ENCODE peak calls at places on chromosomes 1 and 21, in eight cellular contexts. One of them, this sample, is unnamed.
A peak's percentile ranks its signal among the peaks of the same experiment; 100 is the strongest.

GRCh38 chr1:85061711-85062424 is 13.6 kb upstream of the MCOLN3 start:
- DNase-seq in activated CD4-positive, alpha-beta T cell treated with anti-CD3 and anti-CD28 coated beads, Interleukin-2, amount 50 U/mL, for 48 hours: peak; percentile 80
- DNase-seq in WTC11: peak; percentile 91
- DNase-seq in non-pigmented ciliary epithelial cell: peak; percentile 98
- DNase-seq in SW 1271: peak; percentile 91
- DNase-seq in EH: peak; percentile 97
- DNase-seq in GM06990: peak; percentile 79
- DNase-seq in hippocampal formation: peak; percentile 76
- DNase-seq in this sample: peak; percentile 97

GRCh38 chr1:8938232-8939117 is 7.2 kb upstream of the CA6 start:
- DNase-seq in activated CD4-positive, alpha-beta T cell treated with anti-CD3 and anti-CD28 coated beads, Interleukin-2, amount 50 U/mL, for 48 hours: no peak
- DNase-seq in WTC11: no peak
- DNase-seq in non-pigmented ciliary epithelial cell: no peak
- DNase-seq in SW 1271: no peak
- DNase-seq in EH: no peak
- DNase-seq in GM06990: no peak
- DNase-seq in hippocampal formation: no peak
- DNase-seq in this sample: no peak

GRCh38 chr21:32190491-32191144 is 88.2 kb downstream of the MIS18A start:
- DNase-seq in activated CD4-positive, alpha-beta T cell treated with anti-CD3 and anti-CD28 coated beads, Interleukin-2, amount 50 U/mL, for 48 hours: no peak
- DNase-seq in WTC11: no peak
- DNase-seq in non-pigmented ciliary epithelial cell: no peak
- DNase-seq in SW 1271: no peak
- DNase-seq in EH: no peak
- DNase-seq in GM06990: no peak
- DNase-seq in hippocampal formation: no peak
- DNase-seq in this sample: peak; percentile 5

GRCh38 chr21:14545906-14546480 is at the start of gene SAMSN1:
- DNase-seq in activated CD4-positive, alpha-beta T cell treated with anti-CD3 and anti-CD28 coated beads, Interleukin-2, amount 50 U/mL, for 48 hours: peak; percentile 51
- DNase-seq in WTC11: no peak
- DNase-seq in non-pigmented ciliary epithelial cell: no peak
- DNase-seq in SW 1271: no peak
- DNase-seq in EH: no peak
- DNase-seq in GM06990: no peak
- DNase-seq in hippocampal formation: no peak
- DNase-seq in this sample: peak; percentile 77

GRCh38 chr1:25063591-25064416 is 133.7 kb upstream of the RUNX3 start:
- DNase-seq in activated CD4-positive, alpha-beta T cell treated with anti-CD3 and anti-CD28 coated beads, Interleukin-2, amount 50 U/mL, for 48 hours: no peak
- DNase-seq in WTC11: no peak
- DNase-seq in non-pigmented ciliary epithelial cell: no peak
- DNase-seq in SW 1271: no peak
- DNase-seq in EH: peak; percentile 68
- DNase-seq in GM06990: no peak
- DNase-seq in hippocampal formation: no peak
- DNase-seq in this sample: no peak

GRCh38 chr1:18280956-18281355 is 173.4 kb downstream of the IGSF21 start:
- DNase-seq in activated CD4-positive, alpha-beta T cell treated with anti-CD3 and anti-CD28 coated beads, Interleukin-2, amount 50 U/mL, for 48 hours: no peak
- DNase-seq in WTC11: no peak
- DNase-seq in non-pigmented ciliary epithelial cell: no peak
- DNase-seq in SW 1271: no peak
- DNase-seq in EH: no peak
- DNase-seq in GM06990: no peak
- DNase-seq in hippocampal formation: no peak
- DNase-seq in this sample: no peak

GRCh38 chr1:207875532-207875931 is 35.4 kb downstream of the CD34 start:
- DNase-seq in activated CD4-positive, alpha-beta T cell treated with anti-CD3 and anti-CD28 coated beads, Interleukin-2, amount 50 U/mL, for 48 hours: no peak
- DNase-seq in WTC11: no peak
- DNase-seq in non-pigmented ciliary epithelial cell: no peak
- DNase-seq in SW 1271: no peak
- DNase-seq in EH: no peak
- DNase-seq in GM06990: no peak
- DNase-seq in hippocampal formation: no peak
- DNase-seq in this sample: no peak

GRCh38 chr1:2580691-2581090 is 5.9 kb upstream of the PRXL2B start:
- DNase-seq in activated CD4-positive, alpha-beta T cell treated with anti-CD3 and anti-CD28 coated beads, Interleukin-2, amount 50 U/mL, for 48 hours: no peak
- DNase-seq in WTC11: no peak
- DNase-seq in non-pigmented ciliary epithelial cell: no peak
- DNase-seq in SW 1271: no peak
- DNase-seq in EH: no peak
- DNase-seq in GM06990: no peak
- DNase-seq in hippocampal formation: no peak
- DNase-seq in this sample: no peak

GRCh38 chr1:10471411-10472219 is 714 bp downstream of the DFFA start:
- DNase-seq in activated CD4-positive, alpha-beta T cell treated with anti-CD3 and anti-CD28 coated beads, Interleukin-2, amount 50 U/mL, for 48 hours: no peak
- DNase-seq in WTC11: peak; percentile 25
- DNase-seq in non-pigmented ciliary epithelial cell: no peak
- DNase-seq in SW 1271: no peak
- DNase-seq in EH: peak; percentile 50
- DNase-seq in GM06990: no peak
- DNase-seq in hippocampal formation: no peak
- DNase-seq in this sample: no peak

GRCh38 chr1:57986432-57986831 is 560.1 kb downstream of the OMA1 start:
- DNase-seq in activated CD4-positive, alpha-beta T cell treated with anti-CD3 and anti-CD28 coated beads, Interleukin-2, amount 50 U/mL, for 48 hours: no peak
- DNase-seq in WTC11: no peak
- DNase-seq in non-pigmented ciliary epithelial cell: no peak
- DNase-seq in SW 1271: no peak
- DNase-seq in EH: no peak
- DNase-seq in GM06990: no peak
- DNase-seq in hippocampal formation: no peak
- DNase-seq in this sample: no peak

GRCh38 chr1:248243204-248243603 is 12.0 kb downstream of the OR2M4 start:
- DNase-seq in activated CD4-positive, alpha-beta T cell treated with anti-CD3 and anti-CD28 coated beads, Interleukin-2, amount 50 U/mL, for 48 hours: peak; percentile 1
- DNase-seq in WTC11: no peak
- DNase-seq in non-pigmented ciliary epithelial cell: peak; percentile 0
- DNase-seq in SW 1271: peak; percentile 67
- DNase-seq in EH: peak; percentile 11
- DNase-seq in GM06990: peak; percentile 30
- DNase-seq in hippocampal formation: peak; percentile 29
- DNase-seq in this sample: peak; percentile 12

GRCh38 chr1:167454929-167455785 is 63.2 kb downstream of the CD247 start:
- DNase-seq in activated CD4-positive, alpha-beta T cell treated with anti-CD3 and anti-CD28 coated beads, Interleukin-2, amount 50 U/mL, for 48 hours: peak; percentile 77
- DNase-seq in WTC11: peak; percentile 57
- DNase-seq in non-pigmented ciliary epithelial cell: no peak
- DNase-seq in SW 1271: no peak
- DNase-seq in EH: peak; percentile 56
- DNase-seq in GM06990: peak; percentile 72
- DNase-seq in hippocampal formation: peak; percentile 55
- DNase-seq in this sample: no peak

GRCh38 chr1:20250346-20250989 is 40.2 kb upstream of the VWA5B1 start:
- DNase-seq in activated CD4-positive, alpha-beta T cell treated with anti-CD3 and anti-CD28 coated beads, Interleukin-2, amount 50 U/mL, for 48 hours: peak; percentile 29
- DNase-seq in WTC11: no peak
- DNase-seq in non-pigmented ciliary epithelial cell: no peak
- DNase-seq in SW 1271: no peak
- DNase-seq in EH: no peak
- DNase-seq in GM06990: peak; percentile 18
- DNase-seq in hippocampal formation: no peak
- DNase-seq in this sample: no peak

GRCh38 chr1:95935719-95936118 is 701.7 kb downstream of the RWDD3 start:
- DNase-seq in activated CD4-positive, alpha-beta T cell treated with anti-CD3 and anti-CD28 coated beads, Interleukin-2, amount 50 U/mL, for 48 hours: no peak
- DNase-seq in WTC11: no peak
- DNase-seq in non-pigmented ciliary epithelial cell: no peak
- DNase-seq in SW 1271: no peak
- DNase-seq in EH: no peak
- DNase-seq in GM06990: no peak
- DNase-seq in hippocampal formation: no peak
- DNase-seq in this sample: no peak

GRCh38 chr1:14421977-14422609 is 176.4 kb upstream of the KAZN start:
- DNase-seq in activated CD4-positive, alpha-beta T cell treated with anti-CD3 and anti-CD28 coated beads, Interleukin-2, amount 50 U/mL, for 48 hours: no peak
- DNase-seq in WTC11: no peak
- DNase-seq in non-pigmented ciliary epithelial cell: no peak
- DNase-seq in SW 1271: no peak
- DNase-seq in EH: no peak
- DNase-seq in GM06990: no peak
- DNase-seq in hippocampal formation: no peak
- DNase-seq in this sample: no peak

GRCh38 chr1:21938791-21939538 is 1.9 kb upstream of the HSPG2 start:
- DNase-seq in activated CD4-positive, alpha-beta T cell treated with anti-CD3 and anti-CD28 coated beads, Interleukin-2, amount 50 U/mL, for 48 hours: no peak
- DNase-seq in WTC11: no peak
- DNase-seq in non-pigmented ciliary epithelial cell: no peak
- DNase-seq in SW 1271: no peak
- DNase-seq in EH: no peak
- DNase-seq in GM06990: no peak
- DNase-seq in hippocampal formation: no peak
- DNase-seq in this sample: no peak

GRCh38 chr1:220420700-220421099 is 107.2 kb upstream of the MARK1 start:
- DNase-seq in activated CD4-positive, alpha-beta T cell treated with anti-CD3 and anti-CD28 coated beads, Interleukin-2, amount 50 U/mL, for 48 hours: no peak
- DNase-seq in WTC11: no peak
- DNase-seq in non-pigmented ciliary epithelial cell: no peak
- DNase-seq in SW 1271: no peak
- DNase-seq in EH: no peak
- DNase-seq in GM06990: no peak
- DNase-seq in hippocampal formation: no peak
- DNase-seq in this sample: no peak

GRCh38 chr1:74689800-74690696 is 16.5 kb upstream of the ERICH3 start:
- DNase-seq in activated CD4-positive, alpha-beta T cell treated with anti-CD3 and anti-CD28 coated beads, Interleukin-2, amount 50 U/mL, for 48 hours: peak; percentile 29
- DNase-seq in WTC11: peak; percentile 51
- DNase-seq in non-pigmented ciliary epithelial cell: peak; percentile 20
- DNase-seq in SW 1271: peak; percentile 24
- DNase-seq in EH: peak; percentile 63
- DNase-seq in GM06990: no peak
- DNase-seq in hippocampal formation: peak; percentile 4
- DNase-seq in this sample: peak; percentile 25